ENCODE peak calls at places on chromosomes 6 and 20, in five cellular contexts. G is K562, P is A549, R is H1, W is HepG2. B is an unnamed sample.

GRCh38 chr6:87968435-87969278 is 79.0 kb upstream of the SPACA1 start:
- DNase-seq in G (no peak), P (no peak), W (no peak), R (no peak), B (no peak)

GRCh38 chr20:18805881-18806280 is 7.7 kb upstream of the SCP2D1 start:
- DNase-seq in W (no peak), G (no peak), R (no peak), P (no peak), B (peak; percentile 41)

GRCh38 chr6:170211404-170212025 is 79.4 kb downstream of the DLL1 start:
- DNase-seq in P (no peak), R (no peak), W (no peak), G (no peak), B (no peak)

GRCh38 chr20:53692465-53693067 is 98.9 kb upstream of the ZNF217 start:
- DNase-seq in P (no peak), R (no peak), W (no peak), G (no peak), B (peak; percentile 86)

GRCh38 chr6:115663681-115664080 is 397.0 kb downstream of the FRK start:
- DNase-seq in W (no peak), R (no peak), G (no peak), P (no peak), B (no peak)

GRCh38 chr20:1185781-1186334 is 1.1 kb upstream of the TMEM74B start:
- DNase-seq in G (peak; percentile 71), W (peak; percentile 63), P (peak; percentile 78), R (peak; percentile 21), B (peak; percentile 26)

GRCh38 chr20:9945406-9945805 is 89.4 kb upstream of the ANKEF1 start:
- DNase-seq in P (peak; percentile 21), R (no peak), G (no peak), W (no peak), B (peak; percentile 2)

GRCh38 chr6:26358511-26358981 is 6.5 kb upstream of the BTN3A2 start:
- DNase-seq in G (no peak), R (no peak), P (no peak), W (no peak), B (no peak)

GRCh38 chr6:81998432-81998831 is 246.0 kb upstream of the TENT5A start:
- DNase-seq in P (no peak), G (no peak), R (no peak), W (no peak), B (peak; percentile 84)

GRCh38 chr20:19897891-19898290 is 119.3 kb upstream of the NAA20 start:
- DNase-seq in G (no peak), R (no peak), W (no peak), P (no peak), B (no peak)

GRCh38 chr6:166542580-166542912 is 43.9 kb downstream of the RAMACL start:
- DNase-seq in P (no peak), W (no peak), G (no peak), R (peak; percentile 33), B (peak; percentile 17)

GRCh38 chr6:45487645-45488044 is 109.9 kb upstream of the SUPT3H start:
- DNase-seq in W (no peak), P (no peak), G (no peak), R (no peak), B (no peak)

GRCh38 chr20:61633004-61633403 is 380.9 kb downstream of the CDH4 start:
- DNase-seq in R (no peak), G (no peak), P (no peak), W (no peak), B (no peak)

GRCh38 chr20:54092021-54092420 is 21.6 kb upstream of the BCAS1 start:
- DNase-seq in P (no peak), W (no peak), G (no peak), R (no peak), B (no peak)

GRCh38 chr6:151502499-151502898 is 8.7 kb downstream of the CCDC170 start:
- DNase-seq in W (no peak), G (no peak), P (no peak), R (no peak), B (peak; percentile 56)

GRCh38 chr20:51121272-51121671 is 98.4 kb upstream of the KCNG1 start:
- DNase-seq in R (no peak), G (no peak), P (no peak), W (no peak), B (no peak)
- TF ChIP-seq MAFK in R (no peak), G (no peak), P (no peak), W (no peak), B (no peak)

GRCh38 chr6:119243037-119243436 is 106.5 kb downstream of the MAN1A1 start:
- DNase-seq in W (no peak), P (no peak), R (no peak), G (no peak), B (no peak)

GRCh38 chr6:119241124-119241491 is 108.5 kb downstream of the MAN1A1 start:
- DNase-seq in R (no peak), P (no peak), W (peak; percentile 31), G (no peak), B (peak; percentile 59)

GRCh38 chr6:119240257-119241123 is 109.1 kb downstream of the MAN1A1 start:
- DNase-seq in G (no peak), P (no peak), W (no peak), R (peak; percentile 9), B (no peak)

GRCh38 chr6:119241540-119242309 is 107.8 kb downstream of the MAN1A1 start:
- DNase-seq in W (no peak), R (no peak), G (no peak), P (no peak), B (no peak)

GRCh38 chr6:119243657-119244056 is 105.9 kb downstream of the MAN1A1 start:
- DNase-seq in R (no peak), P (no peak), W (no peak), G (no peak), B (no peak)
- TF ChIP-seq MAFK in R (no peak), P (no peak), W (no peak), G (no peak), B (no peak)

DNA sequence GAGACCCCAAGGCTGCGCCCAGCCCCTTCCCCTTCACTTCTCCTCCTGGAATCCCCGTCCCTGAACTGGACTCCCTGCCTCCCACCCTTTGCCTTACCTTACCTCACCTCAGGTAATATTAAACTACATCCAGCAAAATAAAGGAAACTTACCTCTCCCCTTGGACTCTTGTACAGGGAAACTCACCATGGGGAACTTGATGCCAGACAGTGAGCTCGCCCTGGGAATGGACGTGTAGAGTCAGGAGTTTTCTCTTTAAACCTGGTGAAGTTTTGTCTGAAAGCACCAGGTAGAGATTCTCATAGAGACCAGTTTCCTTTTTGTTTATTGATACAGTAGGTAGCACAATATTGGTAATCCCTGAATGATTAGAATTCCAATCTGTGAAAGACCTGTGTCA is 539 bp upstream of the HLA-C start:
- DNase-seq in G (no peak), R (no peak), P (no peak), W (no peak), B (no peak)
- TF ChIP-seq MAFK in G (no peak), R (no peak), P (no peak), W (no peak), B (no peak)

GRCh38 chr20:63275825-63276224 is 3.2 kb downstream of the ARFGAP1 start:
- DNase-seq in W (no peak), G (no peak), R (no peak), P (no peak), B (no peak)

GRCh38 chr20:63273180-63273579 is 567 bp downstream of the ARFGAP1 start:
- DNase-seq in W (no peak), G (no peak), R (no peak), P (no peak), B (no peak)

GRCh38 chr20:63272105-63273078 is at the start of gene ARFGAP1:
- DNase-seq in W (peak; percentile 92), G (peak; percentile 95), P (peak; percentile 86), R (no peak), B (peak; percentile 87)

GRCh38 chr20:63274381-63275228 is 2.0 kb downstream of the ARFGAP1 start:
- DNase-seq in P (no peak), R (no peak), G (no peak), W (no peak), B (no peak)

GRCh38 chr20:63273635-63274380 is 1.2 kb downstream of the ARFGAP1 start:
- DNase-seq in G (peak; percentile 55), W (peak; percentile 82), P (peak; percentile 38), R (no peak), B (peak; percentile 88)
- TF ChIP-seq MAFK in G (no peak), W (no peak), P (no peak), R (no peak), B (no peak)